ENCODE peak calls at places on chromosomes 7 and 10, in eight cellular contexts. E is GM06990; X is CD8-positive, alpha-beta T cell; V is ascending aorta; B is right lobe of liver; T is Caco-2; D is colonic mucosa; I is activated CD8-positive, alpha-beta T cell treated with anti-CD3 and anti-CD28 coated beads for 36 hours. S is an unnamed sample.

GRCh38 chr7:55210716-55211115 is 154.4 kb upstream of the LANCL2 start:
- DNase-seq in E (no peak), X (no peak), V (no peak), B (no peak), T (no peak), D (no peak), I (no peak), S (no peak)

GRCh38 chr7:107948645-107949442 is 54.1 kb downstream of the LAMB1 start:
- DNase-seq in E (no peak), X (no peak), V (no peak), B (no peak), T (peak; percentile 49), D (no peak), I (no peak), S (no peak)

GRCh38 chr7:90918303-90918702 is 322.2 kb downstream of the CDK14 start:
- DNase-seq in E (no peak), X (no peak), V (no peak), B (no peak), T (no peak), D (no peak), I (no peak), S (no peak)

GRCh38 chr7:108299251-108300014 is 156.8 kb downstream of the NRCAM start:
- DNase-seq in E (no peak), X (no peak), V (no peak), B (no peak), T (no peak), D (no peak), I (no peak), S (no peak)

GRCh38 chr10:112839928-112840654 is 110.0 kb upstream of the TCF7L2 start:
- DNase-seq in E (no peak), X (no peak), V (no peak), B (peak; percentile 84), T (no peak), D (no peak), I (no peak), S (no peak)

GRCh38 chr10:99172130-99172738 is 63.4 kb downstream of the HPSE2 start:
- DNase-seq in E (no peak), X (no peak), V (no peak), B (no peak), T (peak; percentile 56), D (peak; percentile 22), I (peak; percentile 7), S (peak; percentile 21)

GRCh38 chr10:132820056-132820455 is 34.1 kb upstream of the NKX6-2 start:
- DNase-seq in E (no peak), X (no peak), V (no peak), B (no peak), T (no peak), D (no peak), I (no peak), S (no peak)

GRCh38 chr10:114925675-114926204 is 12.3 kb upstream of the TRUB1 start:
- DNase-seq in E (peak; percentile 26), X (no peak), V (no peak), B (no peak), T (no peak), D (no peak), I (peak; percentile 69), S (peak; percentile 13)

GRCh38 chr7:128430207-128430606 is 20.4 kb upstream of the IMPDH1 start:
- DNase-seq in E (no peak), X (no peak), V (no peak), B (no peak), T (no peak), D (no peak), I (no peak), S (no peak)

GRCh38 chr10:125105856-125106255 is 54.5 kb downstream of the CTBP2 start:
- DNase-seq in E (no peak), X (no peak), V (no peak), B (no peak), T (peak; percentile 7), D (no peak), I (no peak), S (no peak)

GRCh38 chr10:15265076-15265475 is 96.6 kb upstream of the NMT2 start:
- DNase-seq in E (no peak), X (no peak), V (no peak), B (no peak), T (no peak), D (no peak), I (no peak), S (no peak)

GRCh38 chr7:92872701-92873100 is 36.3 kb upstream of the CDK6 start:
- DNase-seq in E (no peak), X (no peak), V (no peak), B (no peak), T (no peak), D (no peak), I (no peak), S (no peak)

GRCh38 chr7:90713628-90714027 is 117.5 kb downstream of the CDK14 start:
- DNase-seq in E (no peak), X (no peak), V (no peak), B (no peak), T (no peak), D (no peak), I (no peak), S (no peak)

GRCh38 chr7:80450621-80451308 is 61.1 kb downstream of the GNAT3 start:
- DNase-seq in E (no peak), X (no peak), V (no peak), B (no peak), T (no peak), D (no peak), I (no peak), S (no peak)

GRCh38 chr7:40793132-40793531 is 658.3 kb downstream of the SUGCT start:
- DNase-seq in E (no peak), X (no peak), V (no peak), B (no peak), T (no peak), D (no peak), I (no peak), S (no peak)

GRCh38 chr10:56116684-56117083 is 244.4 kb downstream of the ZWINT start:
- DNase-seq in E (no peak), X (no peak), V (no peak), B (no peak), T (no peak), D (no peak), I (no peak), S (no peak)
- TF ChIP-seq CTCF in E (no peak), X (no peak), V (no peak), B (peak; percentile 55), T (peak; percentile 64), D (no peak), I (no peak), S (no peak)

GRCh38 chr7:36006656-36007229 is 146.3 kb upstream of the EEPD1 start:
- DNase-seq in E (no peak), X (no peak), V (no peak), B (no peak), T (no peak), D (no peak), I (no peak), S (no peak)

GRCh38 chr7:36014961-36015360 is 138.1 kb upstream of the EEPD1 start:
- DNase-seq in E (no peak), X (no peak), V (no peak), B (no peak), T (no peak), D (no peak), I (no peak), S (no peak)

GRCh38 chr7:36015733-36016132 is 137.3 kb upstream of the EEPD1 start:
- DNase-seq in E (no peak), X (no peak), V (no peak), B (no peak), T (no peak), D (no peak), I (no peak), S (no peak)

GRCh38 chr7:36011588-36011965 is 141.5 kb upstream of the EEPD1 start:
- DNase-seq in E (no peak), X (no peak), V (no peak), B (no peak), T (no peak), D (no peak), I (no peak), S (no peak)

GRCh38 chr7:36010656-36011587 is 142.1 kb upstream of the EEPD1 start:
- DNase-seq in E (no peak), X (no peak), V (no peak), B (no peak), T (no peak), D (no peak), I (no peak), S (no peak)
- TF ChIP-seq CTCF in E (no peak), X (no peak), V (no peak), B (no peak), T (no peak), D (no peak), I (no peak), S (no peak)

GRCh38 chr7:76126632-76127031 is 75.1 kb upstream of the SRRM3 start:
- DNase-seq in E (no peak), X (no peak), V (no peak), B (no peak), T (no peak), D (no peak), I (no peak), S (no peak)

GRCh38 chr7:76129366-76129765 is 72.3 kb upstream of the SRRM3 start:
- DNase-seq in E (no peak), X (no peak), V (no peak), B (no peak), T (no peak), D (no peak), I (no peak), S (no peak)

GRCh38 chr7:76122516-76123239 is 74.8 kb downstream of the MDH2 start:
- DNase-seq in E (no peak), X (no peak), V (no peak), B (no peak), T (no peak), D (no peak), I (no peak), S (no peak)

GRCh38 chr7:76123316-76123715 is 75.4 kb downstream of the MDH2 start:
- DNase-seq in E (no peak), X (no peak), V (no peak), B (no peak), T (no peak), D (no peak), I (no peak), S (no peak)

DNA sequence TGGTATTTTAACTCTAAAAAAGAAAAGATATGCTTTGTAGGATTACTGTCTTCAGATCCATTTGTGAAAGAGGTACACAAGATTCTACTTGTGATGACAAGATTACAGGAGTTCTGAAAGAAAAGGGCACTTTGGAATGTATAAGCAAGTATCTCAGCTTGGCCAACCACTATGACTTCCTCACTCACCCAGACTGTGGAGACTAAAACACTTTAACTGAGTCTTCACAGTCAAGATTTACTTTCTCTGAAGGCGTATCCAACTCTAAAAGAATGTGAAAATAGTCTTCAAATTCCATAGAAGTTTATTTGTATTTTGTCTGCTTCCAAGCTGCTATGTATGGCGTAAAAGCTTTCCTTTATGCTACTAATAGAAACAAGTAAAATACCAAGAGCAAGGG is 76.1 kb upstream of the SRRM3 start:
- DNase-seq in E (no peak), X (no peak), V (no peak), B (no peak), T (no peak), D (no peak), I (no peak), S (no peak)
- TF ChIP-seq CTCF in E (no peak), X (no peak), V (no peak), B (no peak), T (no peak), D (no peak), I (no peak), S (no peak)

DNA sequence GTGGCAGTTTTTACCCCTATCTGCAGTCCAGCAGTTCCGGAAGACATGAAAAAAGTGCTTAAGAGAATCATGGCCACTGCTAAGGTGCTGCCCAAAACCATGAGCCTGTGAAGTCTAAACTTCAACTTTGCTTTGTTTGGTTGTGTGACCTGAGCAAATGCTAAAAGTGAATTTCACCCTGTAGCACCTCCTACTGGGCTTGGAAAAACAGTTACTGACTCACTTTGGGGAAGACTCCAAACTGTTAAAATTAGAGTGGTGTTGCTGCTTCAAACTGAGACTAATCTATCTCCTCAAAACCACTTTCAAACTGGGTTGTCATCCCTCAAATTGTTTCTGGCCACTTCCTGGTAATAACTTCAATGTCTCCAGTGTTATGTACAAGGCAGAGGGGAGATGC is 21.3 kb downstream of the MKX start:
- DNase-seq in E (no peak), X (no peak), V (no peak), B (no peak), T (no peak), D (no peak), I (no peak), S (no peak)
- TF ChIP-seq CTCF in E (peak; percentile 3), X (no peak), V (no peak), B (no peak), T (peak; percentile 20), D (no peak), I (peak; percentile 22), S (peak; percentile 12)